ENCODE peak calls at places on chromosomes 7 and 10, in nine cellular contexts. One of them, this sample, is unnamed. For H3K27me3, the result is how much of the 10 kb centered on the place peaks cover.

GRCh38 chr7:116169060-116169459 is 41.3 kb upstream of the TES start:
- DNase-seq in heart right ventricle: no peak
- DNase-seq in hepatocyte: peak
- DNase-seq in colonic mucosa: no peak
- DNase-seq in stomach: no peak
- DNase-seq in gastrocnemius medialis: no peak
- DNase-seq in ascending aorta: no peak
- DNase-seq in tibial artery: no peak
- DNase-seq in kidney epithelial cell: peak
- DNase-seq in this sample: peak

GRCh38 chr10:107544706-107545520 is 380.4 kb upstream of the SORCS1 start:
- DNase-seq in ascending aorta: no peak
- DNase-seq in heart right ventricle: no peak
- DNase-seq in hepatocyte: no peak
- DNase-seq in tibial artery: no peak
- DNase-seq in kidney epithelial cell: no peak
- DNase-seq in stomach: no peak
- DNase-seq in gastrocnemius medialis: no peak
- DNase-seq in colonic mucosa: no peak
- DNase-seq in this sample: no peak

GRCh38 chr7:36283711-36284130 is 105.9 kb upstream of the ANLN start:
- DNase-seq in stomach: peak
- DNase-seq in ascending aorta: peak
- DNase-seq in heart right ventricle: peak
- DNase-seq in colonic mucosa: no peak
- DNase-seq in kidney epithelial cell: no peak
- DNase-seq in tibial artery: peak
- DNase-seq in gastrocnemius medialis: peak
- DNase-seq in hepatocyte: no peak
- DNase-seq in this sample: no peak

GRCh38 chr7:157041004-157041403 is 30.5 kb upstream of the MNX1 start:
- DNase-seq in kidney epithelial cell: no peak
- DNase-seq in heart right ventricle: no peak
- DNase-seq in hepatocyte: peak
- DNase-seq in tibial artery: no peak
- DNase-seq in stomach: no peak
- DNase-seq in ascending aorta: no peak
- DNase-seq in gastrocnemius medialis: no peak
- DNase-seq in colonic mucosa: no peak
- DNase-seq in this sample: no peak

GRCh38 chr7:127035203-127035849 is 217.4 kb downstream of the GRM8 start:
- DNase-seq in gastrocnemius medialis: no peak
- DNase-seq in ascending aorta: no peak
- DNase-seq in colonic mucosa: peak
- DNase-seq in stomach: no peak
- DNase-seq in kidney epithelial cell: peak
- DNase-seq in tibial artery: no peak
- DNase-seq in heart right ventricle: no peak
- DNase-seq in hepatocyte: peak
- DNase-seq in this sample: no peak

GRCh38 chr7:139361523-139361922 is 1.8 kb downstream of the LUC7L2 start:
- DNase-seq in colonic mucosa: no peak
- DNase-seq in gastrocnemius medialis: no peak
- DNase-seq in tibial artery: no peak
- DNase-seq in stomach: no peak
- DNase-seq in hepatocyte: no peak
- DNase-seq in kidney epithelial cell: no peak
- DNase-seq in ascending aorta: no peak
- DNase-seq in heart right ventricle: no peak
- DNase-seq in this sample: no peak

GRCh38 chr10:116094356-116094755 is 178.7 kb downstream of the GFRA1 start:
- DNase-seq in hepatocyte: no peak
- DNase-seq in tibial artery: no peak
- DNase-seq in stomach: no peak
- DNase-seq in ascending aorta: no peak
- DNase-seq in heart right ventricle: no peak
- DNase-seq in kidney epithelial cell: no peak
- DNase-seq in gastrocnemius medialis: no peak
- DNase-seq in colonic mucosa: no peak
- DNase-seq in this sample: no peak

GRCh38 chr10:43061764-43062163 is 15.1 kb upstream of the RET start:
- DNase-seq in colonic mucosa: no peak
- DNase-seq in tibial artery: no peak
- DNase-seq in ascending aorta: no peak
- DNase-seq in gastrocnemius medialis: no peak
- DNase-seq in hepatocyte: no peak
- DNase-seq in heart right ventricle: no peak
- DNase-seq in kidney epithelial cell: no peak
- DNase-seq in stomach: no peak
- DNase-seq in this sample: no peak

GRCh38 chr7:81600608-81601007 is 169.2 kb downstream of the HGF start:
- DNase-seq in stomach: no peak
- DNase-seq in tibial artery: no peak
- DNase-seq in colonic mucosa: no peak
- DNase-seq in heart right ventricle: no peak
- DNase-seq in hepatocyte: no peak
- DNase-seq in gastrocnemius medialis: no peak
- DNase-seq in ascending aorta: no peak
- DNase-seq in kidney epithelial cell: no peak
- DNase-seq in this sample: no peak

GRCh38 chr7:117139691-117139984 is 183.2 kb downstream of the WNT2 start:
- DNase-seq in gastrocnemius medialis: no peak
- DNase-seq in colonic mucosa: no peak
- DNase-seq in ascending aorta: no peak
- DNase-seq in tibial artery: no peak
- DNase-seq in heart right ventricle: no peak
- DNase-seq in kidney epithelial cell: no peak
- DNase-seq in stomach: no peak
- DNase-seq in hepatocyte: no peak
- DNase-seq in this sample: no peak

GRCh38 chr10:71848325-71849277 is 2.5 kb downstream of the PSAP start:
- DNase-seq in stomach: no peak
- DNase-seq in heart right ventricle: no peak
- DNase-seq in tibial artery: no peak
- DNase-seq in hepatocyte: no peak
- DNase-seq in gastrocnemius medialis: no peak
- DNase-seq in kidney epithelial cell: no peak
- DNase-seq in ascending aorta: no peak
- DNase-seq in colonic mucosa: no peak
- DNase-seq in this sample: no peak
- H3K4me3 ChIP-seq in stomach: peak
- H3K4me3 ChIP-seq in heart right ventricle: peak
- H3K4me3 ChIP-seq in tibial artery: no peak
- H3K4me3 ChIP-seq in hepatocyte: peak
- H3K4me3 ChIP-seq in gastrocnemius medialis: peak
- H3K4me3 ChIP-seq in kidney epithelial cell: peak
- H3K4me3 ChIP-seq in ascending aorta: peak
- H3K4me3 ChIP-seq in colonic mucosa: no peak
- H3K4me3 ChIP-seq in this sample: no peak

DNA sequence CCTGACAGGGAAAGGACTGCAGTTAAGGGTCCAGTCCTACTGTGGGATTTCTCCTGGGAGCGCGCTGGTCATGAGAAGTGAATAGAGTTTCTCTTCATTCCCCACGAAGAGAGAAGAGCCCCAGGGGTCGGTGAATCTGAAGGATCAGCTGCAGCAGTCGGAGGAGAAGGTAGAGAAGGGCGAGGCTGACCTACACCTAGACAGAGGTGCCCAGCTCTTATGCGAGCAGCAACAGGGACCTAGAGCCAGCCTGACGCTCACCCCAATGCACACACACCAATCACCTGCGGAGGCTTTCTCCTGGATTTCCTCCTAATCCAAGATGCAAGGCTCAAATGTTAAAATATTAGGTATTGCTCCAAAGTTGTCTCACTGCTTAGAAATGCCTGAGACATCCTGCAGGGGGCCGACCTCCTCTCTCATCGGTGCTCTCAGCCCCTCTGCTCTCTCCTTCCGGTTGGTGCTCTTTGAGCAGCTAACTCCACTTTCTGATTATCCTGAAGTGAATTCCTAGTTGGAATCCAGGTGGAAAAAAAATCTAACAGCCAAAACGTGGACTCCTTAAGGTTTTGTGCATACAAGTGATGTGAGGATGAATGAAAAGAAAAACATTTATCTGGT is 176.4 kb downstream of the AHR start:
- DNase-seq in colonic mucosa: no peak
- DNase-seq in ascending aorta: no peak
- DNase-seq in stomach: no peak
- DNase-seq in tibial artery: no peak
- DNase-seq in heart right ventricle: no peak
- DNase-seq in gastrocnemius medialis: no peak
- DNase-seq in hepatocyte: no peak
- DNase-seq in kidney epithelial cell: no peak
- DNase-seq in this sample: no peak
- TF ChIP-seq CTCF in colonic mucosa: no peak
- TF ChIP-seq CTCF in ascending aorta: no peak
- TF ChIP-seq CTCF in stomach: no peak
- TF ChIP-seq CTCF in tibial artery: no peak
- TF ChIP-seq CTCF in heart right ventricle: no peak
- TF ChIP-seq CTCF in gastrocnemius medialis: no peak
- TF ChIP-seq CTCF in hepatocyte: no peak
- TF ChIP-seq CTCF in kidney epithelial cell: peak
- TF ChIP-seq CTCF in this sample: peak

GRCh38 chr10:110239892-110240291 is 32.5 kb downstream of the MXI1 start:
- DNase-seq in stomach: no peak
- DNase-seq in hepatocyte: no peak
- DNase-seq in kidney epithelial cell: no peak
- DNase-seq in colonic mucosa: no peak
- DNase-seq in gastrocnemius medialis: no peak
- DNase-seq in tibial artery: no peak
- DNase-seq in heart right ventricle: no peak
- DNase-seq in ascending aorta: no peak
- DNase-seq in this sample: no peak

GRCh38 chr10:110241841-110242240 is 34.4 kb downstream of the MXI1 start:
- DNase-seq in hepatocyte: no peak
- DNase-seq in tibial artery: no peak
- DNase-seq in kidney epithelial cell: no peak
- DNase-seq in ascending aorta: no peak
- DNase-seq in gastrocnemius medialis: no peak
- DNase-seq in heart right ventricle: no peak
- DNase-seq in stomach: no peak
- DNase-seq in colonic mucosa: no peak
- DNase-seq in this sample: no peak

GRCh38 chr10:110241407-110241806 is 34.0 kb downstream of the MXI1 start:
- DNase-seq in stomach: no peak
- DNase-seq in tibial artery: no peak
- DNase-seq in colonic mucosa: no peak
- DNase-seq in ascending aorta: no peak
- DNase-seq in kidney epithelial cell: no peak
- DNase-seq in gastrocnemius medialis: no peak
- DNase-seq in heart right ventricle: no peak
- DNase-seq in hepatocyte: no peak
- DNase-seq in this sample: no peak

DNA sequence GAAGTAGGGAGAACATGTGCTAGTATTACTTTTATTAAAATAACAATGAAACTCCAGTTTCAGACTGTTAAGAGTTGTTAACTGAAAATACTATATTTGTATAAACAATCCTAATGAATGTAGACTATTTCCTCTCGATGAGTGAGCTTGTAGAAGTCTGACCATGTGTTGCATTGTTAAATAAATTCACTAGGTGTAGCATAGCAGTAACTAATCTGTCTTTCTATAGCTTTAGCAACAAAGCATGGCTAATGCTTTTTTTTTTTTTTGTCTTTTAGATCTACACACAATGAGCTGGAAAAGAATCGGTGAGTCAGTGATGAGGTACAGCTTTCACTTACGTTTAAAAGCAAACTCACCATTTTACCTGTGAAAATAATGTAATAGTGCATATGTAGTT is 37.1 kb downstream of the MXI1 start:
- DNase-seq in kidney epithelial cell: no peak
- DNase-seq in colonic mucosa: no peak
- DNase-seq in ascending aorta: no peak
- DNase-seq in gastrocnemius medialis: no peak
- DNase-seq in stomach: no peak
- DNase-seq in tibial artery: no peak
- DNase-seq in heart right ventricle: no peak
- DNase-seq in hepatocyte: no peak
- DNase-seq in this sample: no peak
- H3K27me3 ChIP-seq in kidney epithelial cell: under half
- H3K27me3 ChIP-seq in colonic mucosa: under half
- H3K27me3 ChIP-seq in ascending aorta: under half
- H3K27me3 ChIP-seq in gastrocnemius medialis: under half
- H3K27me3 ChIP-seq in stomach: under half
- H3K27me3 ChIP-seq in tibial artery: under half
- H3K27me3 ChIP-seq in heart right ventricle: under half
- H3K27me3 ChIP-seq in hepatocyte: under half
- H3K27me3 ChIP-seq in this sample: under half

GRCh38 chr7:149871576-149871975 is 2.2 kb upstream of the ATP6V0E2 start:
- DNase-seq in stomach: no peak
- DNase-seq in kidney epithelial cell: no peak
- DNase-seq in tibial artery: no peak
- DNase-seq in colonic mucosa: peak
- DNase-seq in ascending aorta: no peak
- DNase-seq in hepatocyte: no peak
- DNase-seq in gastrocnemius medialis: no peak
- DNase-seq in heart right ventricle: no peak
- DNase-seq in this sample: no peak

GRCh38 chr7:149873074-149873967 is 448 bp upstream of the ATP6V0E2 start:
- DNase-seq in ascending aorta: peak
- DNase-seq in colonic mucosa: peak
- DNase-seq in hepatocyte: peak
- DNase-seq in heart right ventricle: peak
- DNase-seq in tibial artery: peak
- DNase-seq in gastrocnemius medialis: peak
- DNase-seq in stomach: peak
- DNase-seq in kidney epithelial cell: peak
- DNase-seq in this sample: peak

GRCh38 chr7:149873968-149874643 is at the start of gene ATP6V0E2:
- DNase-seq in kidney epithelial cell: no peak
- DNase-seq in ascending aorta: no peak
- DNase-seq in stomach: no peak
- DNase-seq in hepatocyte: no peak
- DNase-seq in gastrocnemius medialis: no peak
- DNase-seq in tibial artery: no peak
- DNase-seq in heart right ventricle: no peak
- DNase-seq in colonic mucosa: peak
- DNase-seq in this sample: no peak

GRCh38 chr7:149870701-149871483 is 2.9 kb upstream of the ATP6V0E2 start:
- DNase-seq in heart right ventricle: no peak
- DNase-seq in colonic mucosa: peak
- DNase-seq in hepatocyte: no peak
- DNase-seq in tibial artery: no peak
- DNase-seq in stomach: no peak
- DNase-seq in kidney epithelial cell: no peak
- DNase-seq in gastrocnemius medialis: no peak
- DNase-seq in ascending aorta: no peak
- DNase-seq in this sample: no peak

GRCh38 chr7:149872419-149873073 is 1.2 kb upstream of the ATP6V0E2 start:
- DNase-seq in ascending aorta: peak
- DNase-seq in colonic mucosa: peak
- DNase-seq in tibial artery: peak
- DNase-seq in kidney epithelial cell: peak
- DNase-seq in heart right ventricle: peak
- DNase-seq in stomach: peak
- DNase-seq in hepatocyte: peak
- DNase-seq in gastrocnemius medialis: peak
- DNase-seq in this sample: peak
- H3K4me3 ChIP-seq in ascending aorta: peak
- H3K4me3 ChIP-seq in colonic mucosa: peak
- H3K4me3 ChIP-seq in tibial artery: peak
- H3K4me3 ChIP-seq in kidney epithelial cell: peak
- H3K4me3 ChIP-seq in heart right ventricle: peak
- H3K4me3 ChIP-seq in stomach: peak
- H3K4me3 ChIP-seq in hepatocyte: peak
- H3K4me3 ChIP-seq in gastrocnemius medialis: peak
- H3K4me3 ChIP-seq in this sample: peak

This sample was measured in Caco-2.